ENCODE peak calls at places on chromosome X, in six cellular contexts. One of them, this sample, is unnamed. For H3K4me1, the result is how much of the 10 kb centered on the place peaks cover.

GRCh38 chrX:118633530-118633929 is 93.9 kb upstream of the IL13RA1 start:
- DNase-seq in neural progenitor cell: no peak
- DNase-seq in SK-N-SH: no peak
- DNase-seq in hepatocyte: no peak
- DNase-seq in OCI-LY7: no peak
- DNase-seq in GM23338: no peak
- DNase-seq in this sample: no peak

GRCh38 chrX:132127748-132128147 is at the start of gene FRMD7:
- DNase-seq in neural progenitor cell: no peak
- DNase-seq in SK-N-SH: peak
- DNase-seq in hepatocyte: no peak
- DNase-seq in OCI-LY7: no peak
- DNase-seq in GM23338: no peak
- DNase-seq in this sample: no peak

GRCh38 chrX:35115205-35115604 is 172.6 kb downstream of the FAM47B start:
- DNase-seq in neural progenitor cell: no peak
- DNase-seq in SK-N-SH: no peak
- DNase-seq in hepatocyte: no peak
- DNase-seq in OCI-LY7: no peak
- DNase-seq in GM23338: no peak
- DNase-seq in this sample: no peak

GRCh38 chrX:150887906-150888465 is 10.5 kb downstream of the CD99L2 start:
- DNase-seq in neural progenitor cell: no peak
- DNase-seq in SK-N-SH: no peak
- DNase-seq in hepatocyte: no peak
- DNase-seq in OCI-LY7: no peak
- DNase-seq in GM23338: no peak
- DNase-seq in this sample: peak

GRCh38 chrX:72306085-72306801 is 529 bp upstream of the CITED1 start:
- DNase-seq in neural progenitor cell: peak
- DNase-seq in SK-N-SH: peak
- DNase-seq in hepatocyte: no peak
- DNase-seq in OCI-LY7: no peak
- DNase-seq in GM23338: peak
- DNase-seq in this sample: peak

GRCh38 chrX:88584283-88584682 is 162.7 kb upstream of the CPXCR1 start:
- DNase-seq in neural progenitor cell: no peak
- DNase-seq in SK-N-SH: no peak
- DNase-seq in hepatocyte: no peak
- DNase-seq in OCI-LY7: no peak
- DNase-seq in GM23338: no peak
- DNase-seq in this sample: no peak

GRCh38 chrX:6407541-6407940 is 127.4 kb downstream of the VCX3A start:
- DNase-seq in neural progenitor cell: no peak
- DNase-seq in SK-N-SH: no peak
- DNase-seq in hepatocyte: no peak
- DNase-seq in OCI-LY7: no peak
- DNase-seq in GM23338: no peak
- DNase-seq in this sample: no peak

GRCh38 chrX:56792270-56793111 is 63.4 kb downstream of the NBDY start:
- DNase-seq in neural progenitor cell: no peak
- DNase-seq in SK-N-SH: no peak
- DNase-seq in hepatocyte: no peak
- DNase-seq in OCI-LY7: peak
- DNase-seq in GM23338: no peak
- DNase-seq in this sample: no peak

GRCh38 chrX:107542500-107542899 is 85.8 kb upstream of the PRPS1 start:
- DNase-seq in neural progenitor cell: peak
- DNase-seq in SK-N-SH: peak
- DNase-seq in hepatocyte: peak
- DNase-seq in OCI-LY7: peak
- DNase-seq in GM23338: peak
- DNase-seq in this sample: peak

GRCh38 chrX:153714256-153714655 is 9.9 kb downstream of the BCAP31 start:
- DNase-seq in neural progenitor cell: no peak
- DNase-seq in SK-N-SH: no peak
- DNase-seq in hepatocyte: no peak
- DNase-seq in OCI-LY7: no peak
- DNase-seq in GM23338: no peak
- DNase-seq in this sample: no peak

DNA sequence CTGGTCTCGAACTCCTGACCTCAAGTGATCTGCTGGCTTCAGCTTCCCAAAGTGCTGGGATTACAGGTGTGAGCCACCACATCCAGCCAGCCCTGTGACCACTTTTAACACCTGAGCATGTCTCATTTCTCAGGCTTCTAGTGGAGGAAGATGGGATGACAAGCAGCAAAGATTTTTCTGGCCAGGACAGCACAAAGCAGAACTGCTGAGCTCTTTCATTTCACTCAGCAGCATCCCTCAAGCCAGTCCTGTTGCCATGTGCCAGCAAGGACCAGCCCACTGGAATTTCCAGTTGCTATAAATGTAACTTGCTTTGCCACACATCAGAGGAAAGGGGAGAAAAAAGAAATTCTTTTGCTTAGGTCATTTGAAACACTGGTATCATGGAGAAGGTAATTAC is 75.9 kb downstream of the SLC9A7 start:
- DNase-seq in neural progenitor cell: no peak
- DNase-seq in SK-N-SH: no peak
- DNase-seq in hepatocyte: no peak
- DNase-seq in OCI-LY7: peak
- DNase-seq in GM23338: peak
- DNase-seq in this sample: peak
- TF ChIP-seq EZH2phosphoT487 in neural progenitor cell: no peak
- TF ChIP-seq EZH2phosphoT487 in SK-N-SH: no peak
- TF ChIP-seq EZH2phosphoT487 in hepatocyte: no peak
- TF ChIP-seq EZH2phosphoT487 in OCI-LY7: no peak
- TF ChIP-seq EZH2phosphoT487 in GM23338: no peak
- TF ChIP-seq EZH2phosphoT487 in this sample: no peak

DNA sequence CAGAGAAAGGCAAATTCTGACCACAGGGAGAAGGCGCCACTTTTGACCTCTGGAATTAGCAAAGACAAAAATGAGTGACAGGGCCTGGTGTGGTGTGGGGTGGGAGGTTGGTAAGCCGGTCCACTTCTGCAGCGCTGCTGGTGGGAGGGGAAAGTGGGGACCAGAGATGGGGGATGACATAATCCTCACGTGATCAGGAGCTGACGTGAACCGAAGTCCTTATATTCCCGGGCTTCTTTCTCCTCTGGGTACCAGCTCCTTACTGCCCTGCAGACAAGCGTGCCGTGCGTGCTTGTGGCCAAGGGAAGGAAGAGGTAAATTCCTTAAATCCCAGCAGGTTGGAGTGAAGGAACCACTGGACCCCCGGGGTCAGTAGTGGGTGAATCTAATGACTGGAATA is at the start of gene TCEAL7:
- DNase-seq in neural progenitor cell: peak
- DNase-seq in SK-N-SH: peak
- DNase-seq in hepatocyte: peak
- DNase-seq in OCI-LY7: no peak
- DNase-seq in GM23338: peak
- DNase-seq in this sample: no peak
- H3K4me3 ChIP-seq in neural progenitor cell: peak
- H3K4me3 ChIP-seq in SK-N-SH: peak
- H3K4me3 ChIP-seq in hepatocyte: no peak
- H3K4me3 ChIP-seq in OCI-LY7: no peak
- H3K4me3 ChIP-seq in GM23338: peak
- H3K4me3 ChIP-seq in this sample: no peak

GRCh38 chrX:130120746-130121504 is 10.6 kb upstream of the ELF4 start:
- DNase-seq in neural progenitor cell: peak
- DNase-seq in SK-N-SH: peak
- DNase-seq in hepatocyte: peak
- DNase-seq in OCI-LY7: peak
- DNase-seq in GM23338: peak
- DNase-seq in this sample: peak

GRCh38 chrX:130118941-130119640 is 8.8 kb upstream of the ELF4 start:
- DNase-seq in neural progenitor cell: no peak
- DNase-seq in SK-N-SH: no peak
- DNase-seq in hepatocyte: no peak
- DNase-seq in OCI-LY7: no peak
- DNase-seq in GM23338: no peak
- DNase-seq in this sample: no peak

GRCh38 chrX:130118396-130118795 is 8.1 kb upstream of the ELF4 start:
- DNase-seq in neural progenitor cell: no peak
- DNase-seq in SK-N-SH: no peak
- DNase-seq in hepatocyte: peak
- DNase-seq in OCI-LY7: no peak
- DNase-seq in GM23338: no peak
- DNase-seq in this sample: peak

GRCh38 chrX:130121505-130121800 is 11.2 kb upstream of the ELF4 start:
- DNase-seq in neural progenitor cell: no peak
- DNase-seq in SK-N-SH: no peak
- DNase-seq in hepatocyte: no peak
- DNase-seq in OCI-LY7: no peak
- DNase-seq in GM23338: peak
- DNase-seq in this sample: no peak

GRCh38 chrX:130120321-130120731 is 10.0 kb upstream of the ELF4 start:
- DNase-seq in neural progenitor cell: peak
- DNase-seq in SK-N-SH: no peak
- DNase-seq in hepatocyte: peak
- DNase-seq in OCI-LY7: peak
- DNase-seq in GM23338: peak
- DNase-seq in this sample: no peak
- H3K4me1 ChIP-seq in neural progenitor cell: under half
- H3K4me1 ChIP-seq in SK-N-SH: under half
- H3K4me1 ChIP-seq in hepatocyte: under half
- H3K4me1 ChIP-seq in OCI-LY7: under half
- H3K4me1 ChIP-seq in GM23338: under half
- H3K4me1 ChIP-seq in this sample: under half

DNA sequence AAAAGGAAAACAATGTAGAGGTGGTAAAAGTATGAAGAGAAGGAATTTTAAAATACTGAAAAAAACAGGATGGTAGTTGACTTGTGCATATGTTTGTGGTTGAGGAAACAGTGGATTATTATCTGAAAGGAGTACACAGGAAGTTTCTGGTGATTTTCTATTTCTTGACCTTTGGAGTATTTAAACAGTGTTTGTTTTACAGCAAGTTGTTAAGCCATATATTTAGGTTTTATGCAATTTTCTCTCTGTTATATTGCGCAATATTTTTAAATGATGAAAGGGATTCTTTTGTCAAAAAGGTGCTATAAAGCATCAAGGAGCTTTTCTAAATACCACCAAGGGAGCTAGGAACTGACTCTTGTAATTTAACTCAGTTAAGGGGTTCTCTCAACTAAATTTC is 343.1 kb upstream of the MAOA start:
- DNase-seq in neural progenitor cell: no peak
- DNase-seq in SK-N-SH: no peak
- DNase-seq in hepatocyte: no peak
- DNase-seq in OCI-LY7: no peak
- DNase-seq in GM23338: no peak
- DNase-seq in this sample: no peak
- TF ChIP-seq EZH2phosphoT487 in neural progenitor cell: no peak
- TF ChIP-seq EZH2phosphoT487 in SK-N-SH: no peak
- TF ChIP-seq EZH2phosphoT487 in hepatocyte: no peak
- TF ChIP-seq EZH2phosphoT487 in OCI-LY7: no peak
- TF ChIP-seq EZH2phosphoT487 in GM23338: no peak
- TF ChIP-seq EZH2phosphoT487 in this sample: no peak

GRCh38 chrX:50684871-50685270 is 129.1 kb downstream of the SHROOM4 start:
- DNase-seq in neural progenitor cell: no peak
- DNase-seq in SK-N-SH: no peak
- DNase-seq in hepatocyte: no peak
- DNase-seq in OCI-LY7: no peak
- DNase-seq in GM23338: no peak
- DNase-seq in this sample: no peak
- H3K4me3 ChIP-seq in neural progenitor cell: no peak
- H3K4me3 ChIP-seq in SK-N-SH: no peak
- H3K4me3 ChIP-seq in hepatocyte: no peak
- H3K4me3 ChIP-seq in OCI-LY7: no peak
- H3K4me3 ChIP-seq in GM23338: no peak
- H3K4me3 ChIP-seq in this sample: no peak

GRCh38 chrX:65720580-65720979 is 53.1 kb downstream of the MSN start:
- DNase-seq in neural progenitor cell: no peak
- DNase-seq in SK-N-SH: no peak
- DNase-seq in hepatocyte: no peak
- DNase-seq in OCI-LY7: no peak
- DNase-seq in GM23338: no peak
- DNase-seq in this sample: no peak
- H3K4me1 ChIP-seq in neural progenitor cell: under half
- H3K4me1 ChIP-seq in SK-N-SH: under half
- H3K4me1 ChIP-seq in hepatocyte: under half
- H3K4me1 ChIP-seq in OCI-LY7: under half
- H3K4me1 ChIP-seq in GM23338: under half
- H3K4me1 ChIP-seq in this sample: under half

This sample was measured in PC-3.